ENCODE peak calls at places on chromosomes 1 and 21, in eight cellular contexts. One of them, this sample, is unnamed. For H3K36me3, the result is how much of the 10 kb centered on the place peaks cover.

GRCh38 chr21:41597227-41597626 is 89.3 kb upstream of the TMPRSS2 start:
- DNase-seq in cardiac muscle cell: no peak
- DNase-seq in kidney: no peak
- DNase-seq in IMR-90: no peak
- DNase-seq in adipocyte: no peak
- DNase-seq in brain microvascular endothelial cell: no peak
- DNase-seq in breast epithelium: no peak
- DNase-seq in HAP-1: no peak
- DNase-seq in this sample: peak

GRCh38 chr1:147851149-147851548 is 51.4 kb upstream of the GJA8 start:
- DNase-seq in cardiac muscle cell: peak
- DNase-seq in kidney: no peak
- DNase-seq in IMR-90: peak
- DNase-seq in adipocyte: no peak
- DNase-seq in brain microvascular endothelial cell: peak
- DNase-seq in breast epithelium: no peak
- DNase-seq in HAP-1: no peak
- DNase-seq in this sample: no peak

GRCh38 chr1:201450721-201451291 is 18.2 kb downstream of the PHLDA3 start:
- DNase-seq in cardiac muscle cell: peak
- DNase-seq in kidney: peak
- DNase-seq in IMR-90: peak
- DNase-seq in adipocyte: peak
- DNase-seq in brain microvascular endothelial cell: peak
- DNase-seq in breast epithelium: peak
- DNase-seq in HAP-1: no peak
- DNase-seq in this sample: no peak

GRCh38 chr1:178594133-178594532 is 81.2 kb downstream of the TEX35 start:
- DNase-seq in cardiac muscle cell: no peak
- DNase-seq in kidney: no peak
- DNase-seq in IMR-90: no peak
- DNase-seq in adipocyte: no peak
- DNase-seq in brain microvascular endothelial cell: no peak
- DNase-seq in breast epithelium: no peak
- DNase-seq in HAP-1: no peak
- DNase-seq in this sample: no peak

GRCh38 chr1:25958475-25958874 is 39.4 kb downstream of the PAFAH2 start:
- DNase-seq in cardiac muscle cell: peak
- DNase-seq in kidney: no peak
- DNase-seq in IMR-90: peak
- DNase-seq in adipocyte: peak
- DNase-seq in brain microvascular endothelial cell: peak
- DNase-seq in breast epithelium: no peak
- DNase-seq in HAP-1: no peak
- DNase-seq in this sample: no peak

GRCh38 chr21:45069085-45069484 is 5.3 kb upstream of the ADARB1 start:
- DNase-seq in cardiac muscle cell: no peak
- DNase-seq in kidney: no peak
- DNase-seq in IMR-90: no peak
- DNase-seq in adipocyte: no peak
- DNase-seq in brain microvascular endothelial cell: no peak
- DNase-seq in breast epithelium: no peak
- DNase-seq in HAP-1: no peak
- DNase-seq in this sample: no peak

GRCh38 chr21:8991968-8992621 is 1529.3 kb upstream of the TPTE start:
- DNase-seq in cardiac muscle cell: no peak
- DNase-seq in kidney: no peak
- DNase-seq in IMR-90: no peak
- DNase-seq in adipocyte: no peak
- DNase-seq in brain microvascular endothelial cell: no peak
- DNase-seq in breast epithelium: no peak
- DNase-seq in HAP-1: no peak
- DNase-seq in this sample: no peak

GRCh38 chr1:225318706-225319575 is 108.9 kb downstream of the LBR start:
- DNase-seq in cardiac muscle cell: peak
- DNase-seq in kidney: no peak
- DNase-seq in IMR-90: peak
- DNase-seq in adipocyte: peak
- DNase-seq in brain microvascular endothelial cell: peak
- DNase-seq in breast epithelium: no peak
- DNase-seq in HAP-1: peak
- DNase-seq in this sample: peak

GRCh38 chr1:157404063-157404501 is 148.2 kb downstream of the FCRL5 start:
- DNase-seq in cardiac muscle cell: peak
- DNase-seq in kidney: no peak
- DNase-seq in IMR-90: no peak
- DNase-seq in adipocyte: peak
- DNase-seq in brain microvascular endothelial cell: no peak
- DNase-seq in breast epithelium: no peak
- DNase-seq in HAP-1: no peak
- DNase-seq in this sample: no peak

GRCh38 chr1:204426035-204426436 is 14.4 kb upstream of the PPP1R15B start:
- DNase-seq in cardiac muscle cell: peak
- DNase-seq in kidney: no peak
- DNase-seq in IMR-90: peak
- DNase-seq in adipocyte: peak
- DNase-seq in brain microvascular endothelial cell: peak
- DNase-seq in breast epithelium: no peak
- DNase-seq in HAP-1: no peak
- DNase-seq in this sample: no peak

GRCh38 chr1:182671779-182672486 is 12.5 kb downstream of the RGS8 start:
- DNase-seq in cardiac muscle cell: no peak
- DNase-seq in kidney: peak
- DNase-seq in IMR-90: no peak
- DNase-seq in adipocyte: no peak
- DNase-seq in brain microvascular endothelial cell: no peak
- DNase-seq in breast epithelium: no peak
- DNase-seq in HAP-1: no peak
- DNase-seq in this sample: no peak

GRCh38 chr1:243944429-243945160 is 94.6 kb upstream of the AKT3 start:
- DNase-seq in cardiac muscle cell: peak
- DNase-seq in kidney: no peak
- DNase-seq in IMR-90: peak
- DNase-seq in adipocyte: peak
- DNase-seq in brain microvascular endothelial cell: peak
- DNase-seq in breast epithelium: no peak
- DNase-seq in HAP-1: no peak
- DNase-seq in this sample: no peak

GRCh38 chr1:207218512-207219352 is 102.7 kb upstream of the CD55 start:
- DNase-seq in cardiac muscle cell: peak
- DNase-seq in kidney: no peak
- DNase-seq in IMR-90: no peak
- DNase-seq in adipocyte: no peak
- DNase-seq in brain microvascular endothelial cell: no peak
- DNase-seq in breast epithelium: no peak
- DNase-seq in HAP-1: peak
- DNase-seq in this sample: no peak

GRCh38 chr1:213374369-213374768 is 323.3 kb downstream of the RPS6KC1 start:
- DNase-seq in cardiac muscle cell: peak
- DNase-seq in kidney: no peak
- DNase-seq in IMR-90: peak
- DNase-seq in adipocyte: peak
- DNase-seq in brain microvascular endothelial cell: peak
- DNase-seq in breast epithelium: peak
- DNase-seq in HAP-1: peak
- DNase-seq in this sample: peak

GRCh38 chr1:182890927-182891610 is 51.9 kb downstream of the DHX9 start:
- DNase-seq in cardiac muscle cell: no peak
- DNase-seq in kidney: no peak
- DNase-seq in IMR-90: no peak
- DNase-seq in adipocyte: no peak
- DNase-seq in brain microvascular endothelial cell: no peak
- DNase-seq in breast epithelium: no peak
- DNase-seq in HAP-1: peak
- DNase-seq in this sample: no peak

GRCh38 chr1:51044199-51044598 is 57.8 kb upstream of the C1orf185 start:
- DNase-seq in cardiac muscle cell: no peak
- DNase-seq in kidney: no peak
- DNase-seq in IMR-90: no peak
- DNase-seq in adipocyte: no peak
- DNase-seq in brain microvascular endothelial cell: no peak
- DNase-seq in breast epithelium: no peak
- DNase-seq in HAP-1: no peak
- DNase-seq in this sample: no peak

GRCh38 chr1:156200062-156200461 is 6.2 kb downstream of the SLC25A44 start:
- DNase-seq in cardiac muscle cell: no peak
- DNase-seq in kidney: no peak
- DNase-seq in IMR-90: no peak
- DNase-seq in adipocyte: no peak
- DNase-seq in brain microvascular endothelial cell: no peak
- DNase-seq in breast epithelium: no peak
- DNase-seq in HAP-1: no peak
- DNase-seq in this sample: no peak
- H3K36me3 ChIP-seq in cardiac muscle cell: under half
- H3K36me3 ChIP-seq in kidney: under half
- H3K36me3 ChIP-seq in IMR-90: under half
- H3K36me3 ChIP-seq in adipocyte: under half
- H3K36me3 ChIP-seq in brain microvascular endothelial cell: under half
- H3K36me3 ChIP-seq in breast epithelium: under half
- H3K36me3 ChIP-seq in HAP-1: under half
- H3K36me3 ChIP-seq in this sample: under half

DNA sequence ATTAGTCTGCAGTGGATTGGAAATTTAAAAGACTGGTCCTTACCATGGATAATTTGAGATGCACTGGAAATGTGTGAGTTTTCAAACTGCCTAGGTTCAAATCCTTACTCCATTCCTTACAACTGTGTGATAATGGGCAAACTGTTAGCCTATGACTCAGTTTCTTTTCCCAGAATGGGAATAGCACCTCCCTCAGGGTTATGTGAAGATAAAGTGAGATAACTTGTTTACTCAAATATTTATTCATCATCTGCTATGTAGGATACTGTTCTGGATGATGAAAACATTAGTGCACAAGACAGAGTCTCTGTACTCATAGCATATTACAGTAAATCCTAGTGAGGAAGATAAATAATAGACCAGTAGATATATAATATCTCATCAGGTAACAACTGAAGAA is 28.6 kb downstream of the LRIG2 start:
- DNase-seq in cardiac muscle cell: peak
- DNase-seq in kidney: no peak
- DNase-seq in IMR-90: peak
- DNase-seq in adipocyte: peak
- DNase-seq in brain microvascular endothelial cell: peak
- DNase-seq in breast epithelium: no peak
- DNase-seq in HAP-1: no peak
- DNase-seq in this sample: no peak
- H3K36me3 ChIP-seq in cardiac muscle cell: half or more
- H3K36me3 ChIP-seq in kidney: half or more
- H3K36me3 ChIP-seq in IMR-90: under half
- H3K36me3 ChIP-seq in adipocyte: half or more
- H3K36me3 ChIP-seq in brain microvascular endothelial cell: half or more
- H3K36me3 ChIP-seq in breast epithelium: under half
- H3K36me3 ChIP-seq in HAP-1: half or more
- H3K36me3 ChIP-seq in this sample: half or more

GRCh38 chr1:6596351-6596750 is 6.3 kb downstream of the KLHL21 start:
- DNase-seq in cardiac muscle cell: no peak
- DNase-seq in kidney: no peak
- DNase-seq in IMR-90: no peak
- DNase-seq in adipocyte: no peak
- DNase-seq in brain microvascular endothelial cell: no peak
- DNase-seq in breast epithelium: no peak
- DNase-seq in HAP-1: no peak
- DNase-seq in this sample: peak
- H3K36me3 ChIP-seq in cardiac muscle cell: under half
- H3K36me3 ChIP-seq in kidney: half or more
- H3K36me3 ChIP-seq in IMR-90: half or more
- H3K36me3 ChIP-seq in adipocyte: half or more
- H3K36me3 ChIP-seq in brain microvascular endothelial cell: half or more
- H3K36me3 ChIP-seq in breast epithelium: under half
- H3K36me3 ChIP-seq in HAP-1: half or more
- H3K36me3 ChIP-seq in this sample: under half

GRCh38 chr1:24905979-24906720 is 23.9 kb downstream of the RUNX3 start:
- DNase-seq in cardiac muscle cell: no peak
- DNase-seq in kidney: peak
- DNase-seq in IMR-90: no peak
- DNase-seq in adipocyte: no peak
- DNase-seq in brain microvascular endothelial cell: no peak
- DNase-seq in breast epithelium: no peak
- DNase-seq in HAP-1: no peak
- DNase-seq in this sample: peak
- H3K36me3 ChIP-seq in cardiac muscle cell: under half
- H3K36me3 ChIP-seq in kidney: under half
- H3K36me3 ChIP-seq in IMR-90: under half
- H3K36me3 ChIP-seq in adipocyte: under half
- H3K36me3 ChIP-seq in brain microvascular endothelial cell: under half
- H3K36me3 ChIP-seq in breast epithelium: under half
- H3K36me3 ChIP-seq in HAP-1: under half
- H3K36me3 ChIP-seq in this sample: under half

GRCh38 chr1:55172687-55173086 is 42.5 kb downstream of the USP24 start:
- DNase-seq in cardiac muscle cell: no peak
- DNase-seq in kidney: no peak
- DNase-seq in IMR-90: no peak
- DNase-seq in adipocyte: no peak
- DNase-seq in brain microvascular endothelial cell: no peak
- DNase-seq in breast epithelium: no peak
- DNase-seq in HAP-1: no peak
- DNase-seq in this sample: no peak

GRCh38 chr1:55168353-55168752 is 46.8 kb downstream of the USP24 start:
- DNase-seq in cardiac muscle cell: no peak
- DNase-seq in kidney: no peak
- DNase-seq in IMR-90: no peak
- DNase-seq in adipocyte: no peak
- DNase-seq in brain microvascular endothelial cell: no peak
- DNase-seq in breast epithelium: no peak
- DNase-seq in HAP-1: no peak
- DNase-seq in this sample: no peak

GRCh38 chr1:55169126-55169525 is 46.0 kb downstream of the USP24 start:
- DNase-seq in cardiac muscle cell: no peak
- DNase-seq in kidney: no peak
- DNase-seq in IMR-90: no peak
- DNase-seq in adipocyte: no peak
- DNase-seq in brain microvascular endothelial cell: no peak
- DNase-seq in breast epithelium: no peak
- DNase-seq in HAP-1: no peak
- DNase-seq in this sample: no peak

GRCh38 chr1:55170426-55170825 is 44.7 kb downstream of the USP24 start:
- DNase-seq in cardiac muscle cell: no peak
- DNase-seq in kidney: no peak
- DNase-seq in IMR-90: no peak
- DNase-seq in adipocyte: no peak
- DNase-seq in brain microvascular endothelial cell: no peak
- DNase-seq in breast epithelium: no peak
- DNase-seq in HAP-1: no peak
- DNase-seq in this sample: no peak

GRCh38 chr1:55172272-55172671 is 42.9 kb downstream of the USP24 start:
- DNase-seq in cardiac muscle cell: peak
- DNase-seq in kidney: no peak
- DNase-seq in IMR-90: no peak
- DNase-seq in adipocyte: no peak
- DNase-seq in brain microvascular endothelial cell: no peak
- DNase-seq in breast epithelium: no peak
- DNase-seq in HAP-1: no peak
- DNase-seq in this sample: no peak
- H3K36me3 ChIP-seq in cardiac muscle cell: under half
- H3K36me3 ChIP-seq in kidney: under half
- H3K36me3 ChIP-seq in IMR-90: under half
- H3K36me3 ChIP-seq in adipocyte: half or more
- H3K36me3 ChIP-seq in brain microvascular endothelial cell: under half
- H3K36me3 ChIP-seq in breast epithelium: under half
- H3K36me3 ChIP-seq in HAP-1: under half
- H3K36me3 ChIP-seq in this sample: under half